ENCODE peak calls at places on chromosomes 2 and 18, in ten cellular contexts. Y is IMR-90, K is tibial nerve, F is stomach, L is H1, A is H54, C is prostate gland, U is sigmoid colon, T is spleen, S is heart left ventricle. G is an unnamed sample.

GRCh38 chr18:76752400-76752799 is 70.0 kb upstream of the ZNF236 start:
- DNase-seq in U (no peak), A (no peak), L (no peak), Y (no peak), C (no peak), F (no peak), S (no peak), K (no peak), T (no peak), G (no peak)

GRCh38 chr2:173690349-173690748 is 274.8 kb downstream of the SP3 start:
- DNase-seq in C (no peak), T (no peak), L (no peak), K (no peak), S (no peak), Y (no peak), U (no peak), A (no peak), F (no peak), G (no peak)

GRCh38 chr18:51643483-51643882 is 446.0 kb upstream of the MEX3C start:
- DNase-seq in Y (no peak), T (no peak), A (no peak), L (no peak), S (no peak), C (no peak), K (no peak), F (no peak), U (no peak), G (no peak)

GRCh38 chr2:234930397-234930796 is 21.4 kb upstream of the SH3BP4 start:
- DNase-seq in A (no peak), S (no peak), C (no peak), Y (no peak), T (no peak), K (no peak), U (no peak), L (no peak), F (no peak), G (no peak)

GRCh38 chr2:181752301-181752700 is 72.0 kb upstream of the NEUROD1 start:
- DNase-seq in K (no peak), Y (peak), L (no peak), S (no peak), C (no peak), U (no peak), F (no peak), A (no peak), T (no peak), G (no peak)

GRCh38 chr18:8480506-8481328 is 128.5 kb upstream of the RAB12 start:
- DNase-seq in F (peak), S (peak), U (peak), A (peak), C (peak), K (no peak), T (no peak), Y (peak), L (no peak), G (no peak)

GRCh38 chr18:46459789-46460455 is 197.1 kb downstream of the LOXHD1 start:
- DNase-seq in S (no peak), C (no peak), K (no peak), L (no peak), A (no peak), Y (no peak), T (peak), F (no peak), U (no peak), G (no peak)

GRCh38 chr18:48949606-48950535 is 894 bp downstream of the SMAD7 start:
- DNase-seq in C (no peak), Y (peak), U (no peak), T (peak), K (no peak), F (peak), L (no peak), S (no peak), A (no peak), G (no peak)

GRCh38 chr2:25076749-25077148 is 34.9 kb downstream of the EFR3B start:
- DNase-seq in U (peak), A (no peak), K (no peak), T (no peak), L (no peak), S (no peak), C (no peak), F (no peak), Y (no peak), G (peak)

GRCh38 chr2:15737314-15738224 is 145.9 kb downstream of the DDX1 start:
- DNase-seq in Y (no peak), K (no peak), L (no peak), U (no peak), S (no peak), F (no peak), C (no peak), T (no peak), A (no peak), G (no peak)

GRCh38 chr18:3784949-3785348 is 335.0 kb downstream of the TGIF1 start:
- DNase-seq in C (no peak), U (no peak), K (no peak), Y (no peak), S (no peak), A (no peak), F (no peak), L (no peak), T (no peak), G (no peak)

GRCh38 chr2:148553332-148553887 is 91.1 kb upstream of the EPC2 start:
- DNase-seq in L (no peak), A (no peak), T (no peak), S (no peak), K (no peak), U (no peak), C (no peak), Y (no peak), F (no peak), G (no peak)

GRCh38 chr18:42182728-42183700 is 228.0 kb downstream of the PIK3C3 start:
- DNase-seq in L (no peak), U (no peak), K (no peak), S (no peak), Y (no peak), F (no peak), T (no peak), A (no peak), C (no peak), G (no peak)

GRCh38 chr18:39414009-39414700 is 1848.6 kb upstream of the CELF4 start:
- DNase-seq in K (no peak), Y (peak), A (peak), F (no peak), T (no peak), U (no peak), L (no peak), S (no peak), C (no peak), G (no peak)

GRCh38 chr18:12034241-12035100 is 53.2 kb downstream of the IMPA2 start:
- DNase-seq in K (no peak), S (no peak), T (no peak), F (no peak), Y (no peak), A (no peak), C (no peak), L (no peak), U (peak), G (no peak)

GRCh38 chr2:61493523-61493942 is 22.6 kb upstream of the USP34 start:
- DNase-seq in K (no peak), Y (peak), A (no peak), T (no peak), F (no peak), S (no peak), L (no peak), C (no peak), U (no peak), G (no peak)

GRCh38 chr2:189581354-189582139 is 961 bp upstream of the SLC40A1 start:
- DNase-seq in Y (no peak), F (peak), A (no peak), U (peak), T (peak), K (no peak), S (peak), C (peak), L (no peak), G (no peak)
- TF ChIP-seq POLR2A in Y (no peak), F (no peak), A (no peak), U (no peak), T (no peak), K (no peak), S (no peak), C (no peak), L (no peak), G (no peak)

DNA sequence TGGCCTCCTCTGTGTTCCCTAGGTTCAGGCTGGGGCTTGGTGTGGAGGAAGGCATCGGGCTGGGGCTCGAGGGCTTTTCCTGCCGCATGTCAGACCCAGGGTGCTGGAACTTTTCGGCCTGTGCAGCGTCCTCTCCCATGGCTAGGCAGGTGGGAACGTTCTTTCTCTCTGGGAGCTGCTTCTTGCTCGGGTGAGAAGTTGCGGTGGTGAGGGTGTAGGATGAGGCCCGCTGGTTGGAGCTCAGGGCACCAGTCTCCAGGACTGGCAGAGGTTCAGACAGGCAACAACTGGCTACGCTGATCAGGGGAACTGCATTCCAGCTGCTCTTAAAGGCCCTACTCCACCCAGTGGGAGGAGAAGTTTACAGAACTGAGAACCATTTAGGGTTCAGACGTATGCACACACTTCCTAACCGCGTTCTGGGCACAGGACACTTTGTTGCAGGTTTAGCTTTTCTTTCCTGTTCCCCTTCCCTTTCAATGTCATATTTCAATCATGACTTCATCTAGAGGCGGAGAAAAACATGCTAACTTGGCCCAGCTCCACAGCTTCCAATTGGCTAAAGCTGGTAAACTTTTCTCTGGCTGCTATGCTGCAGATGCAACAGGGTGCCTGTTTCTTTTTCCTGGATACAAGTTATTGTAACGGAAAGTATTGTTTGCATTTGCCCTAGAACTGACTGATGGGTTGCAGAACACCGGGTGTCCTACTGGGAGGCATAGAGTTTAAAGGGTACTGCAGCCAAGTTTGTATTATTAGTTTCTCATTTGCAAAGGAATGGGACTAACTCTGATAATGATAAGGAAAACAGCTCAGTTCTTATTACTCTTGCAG is at the start of gene CAVIN2:
- DNase-seq in Y (peak), U (peak), A (peak), K (no peak), L (no peak), T (peak), F (peak), C (peak), S (peak), G (no peak)
- TF ChIP-seq POLR2A in Y (no peak), U (peak), A (peak), K (no peak), L (no peak), T (peak), F (no peak), C (no peak), S (peak), G (no peak)

GRCh38 chr2:101698419-101699190 is 1.1 kb downstream of the MAP4K4 start:
- DNase-seq in Y (no peak), A (peak), S (peak), C (peak), L (no peak), U (no peak), K (no peak), F (no peak), T (no peak), G (no peak)

GRCh38 chr2:101697794-101698418 is 399 bp downstream of the MAP4K4 start:
- DNase-seq in C (no peak), U (no peak), L (no peak), T (peak), S (no peak), K (no peak), F (no peak), A (no peak), Y (no peak), G (peak)

GRCh38 chr2:101696272-101697123 is 1.0 kb upstream of the MAP4K4 start:
- DNase-seq in K (no peak), S (peak), C (peak), A (no peak), F (peak), Y (no peak), T (no peak), U (no peak), L (peak), G (no peak)

GRCh38 chr2:101699191-101699938 is 1.9 kb downstream of the MAP4K4 start:
- DNase-seq in K (no peak), L (no peak), T (no peak), A (peak), U (no peak), Y (no peak), C (no peak), S (no peak), F (no peak), G (no peak)

DNA sequence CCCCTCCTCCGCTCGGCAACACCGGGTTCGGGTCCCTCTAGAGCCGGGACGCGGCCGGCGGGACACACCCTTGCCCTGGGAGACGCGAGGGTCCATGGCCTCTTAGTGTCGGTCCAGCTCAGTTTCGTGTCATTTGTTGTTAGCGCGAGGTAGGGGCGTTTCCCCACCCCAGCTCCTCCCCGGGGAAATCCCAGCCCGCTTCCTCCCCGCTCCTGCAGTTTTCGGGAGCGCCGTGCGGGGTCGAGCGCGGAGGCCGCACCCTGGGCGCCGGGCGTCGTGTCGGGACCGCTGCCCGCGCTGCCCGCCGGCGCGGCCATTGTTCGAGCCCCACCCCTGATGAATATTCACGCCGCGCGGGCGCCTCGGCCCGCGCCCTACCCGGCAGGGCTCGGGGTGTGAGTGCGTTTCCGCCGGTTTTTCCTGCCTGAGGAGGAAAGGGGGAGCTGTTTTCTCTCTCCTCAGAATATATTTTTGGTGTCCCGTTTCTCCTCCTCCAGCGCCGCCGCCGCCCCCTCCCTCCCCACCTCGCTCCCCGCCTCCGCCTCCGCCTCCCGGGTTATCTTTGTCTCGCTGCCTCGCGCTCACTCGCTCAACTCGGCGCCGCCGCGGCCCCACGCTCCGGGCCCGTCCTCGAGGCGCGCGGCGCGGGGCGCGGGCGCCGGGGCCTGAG is at the start of gene MAP4K4:
- DNase-seq in S (peak), T (peak), K (peak), A (peak), U (peak), F (peak), C (peak), Y (peak), L (peak), G (peak)
- TF ChIP-seq POLR2A in S (peak), T (no peak), K (peak), A (peak), U (no peak), F (no peak), C (peak), Y (peak), L (peak), G (no peak)

DNA sequence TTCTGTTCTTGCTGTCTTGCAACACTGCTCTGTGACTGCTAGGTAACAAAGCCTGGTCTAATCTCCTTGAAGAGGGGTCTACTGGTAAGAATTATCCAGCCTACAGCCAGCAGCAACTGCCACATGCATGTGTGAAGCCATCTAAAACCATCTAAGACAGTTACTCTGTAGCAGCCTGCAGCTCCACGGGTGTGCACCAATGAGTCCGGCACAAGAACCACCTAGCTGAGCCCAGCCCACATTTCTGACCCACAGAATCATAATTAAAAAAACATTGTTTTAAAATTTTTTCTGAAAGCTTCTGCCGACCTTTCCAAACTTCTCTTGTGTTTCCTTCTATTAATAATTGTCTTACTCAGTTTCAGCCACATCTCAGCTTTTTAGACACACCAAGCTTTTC is 102.8 kb downstream of the ZNF385B start:
- DNase-seq in K (no peak), F (no peak), C (no peak), A (no peak), S (no peak), L (no peak), T (no peak), U (no peak), Y (no peak), G (no peak)
- TF ChIP-seq POLR2A in K (no peak), F (no peak), C (no peak), A (no peak), S (no peak), L (no peak), T (no peak), U (no peak), Y (no peak), G (no peak)

GRCh38 chr2:47272031-47272864 is 117.1 kb upstream of the STPG4 start:
- DNase-seq in U (peak), A (peak), T (peak), Y (peak), S (peak), K (peak), C (peak), F (peak), L (no peak), G (peak)
- TF ChIP-seq POLR2A in U (no peak), A (no peak), T (no peak), Y (no peak), S (no peak), K (no peak), C (no peak), F (no peak), L (no peak), G (no peak)

GRCh38 chr2:204538179-204539009 is 6.9 kb upstream of the PARD3B start:
- DNase-seq in U (peak), S (no peak), F (peak), A (no peak), L (no peak), C (no peak), Y (peak), T (no peak), K (no peak), G (no peak)

GRCh38 chr2:204539010-204539385 is 6.3 kb upstream of the PARD3B start:
- DNase-seq in K (no peak), Y (no peak), S (no peak), L (no peak), C (no peak), U (no peak), A (no peak), T (no peak), F (no peak), G (no peak)

GRCh38 chr2:204535764-204536163 is 9.5 kb upstream of the PARD3B start:
- DNase-seq in K (no peak), F (no peak), S (no peak), C (no peak), Y (no peak), L (no peak), U (no peak), A (no peak), T (no peak), G (no peak)

GRCh38 chr2:204533629-204534370 is 11.5 kb upstream of the PARD3B start:
- DNase-seq in L (no peak), T (no peak), Y (peak), C (peak), U (no peak), K (no peak), A (no peak), S (no peak), F (no peak), G (no peak)

GRCh38 chr2:204535356-204535755 is 9.9 kb upstream of the PARD3B start:
- DNase-seq in U (no peak), K (no peak), F (no peak), Y (no peak), S (no peak), A (no peak), C (no peak), L (no peak), T (no peak), G (no peak)
- TF ChIP-seq POLR2A in U (no peak), K (no peak), F (no peak), Y (no peak), S (no peak), A (no peak), C (no peak), L (no peak), T (no peak), G (no peak)

DNA sequence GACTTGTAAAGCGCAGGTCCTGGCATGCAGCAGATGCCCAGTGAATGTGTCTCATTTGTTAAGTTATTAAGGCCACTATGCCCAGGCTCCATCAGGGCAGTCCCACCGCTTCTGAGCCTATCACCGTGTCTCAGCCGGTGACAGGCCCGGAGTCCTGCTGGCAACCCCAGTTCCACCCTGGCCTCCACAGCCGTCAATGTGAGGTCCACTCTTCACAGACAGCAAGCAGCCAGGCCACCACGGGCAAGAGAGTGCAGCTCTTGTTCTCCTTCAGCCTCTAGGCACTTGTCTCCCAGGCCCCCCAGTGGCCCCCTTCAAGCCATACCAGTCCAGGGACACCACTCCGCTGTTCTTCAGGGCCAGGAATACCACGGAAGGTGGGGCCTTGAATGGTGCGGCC is 22.6 kb downstream of the CFAP65 start:
- DNase-seq in F (no peak), L (no peak), K (no peak), A (no peak), S (no peak), Y (no peak), C (no peak), T (peak), U (no peak), G (no peak)
- TF ChIP-seq POLR2A in F (no peak), L (no peak), K (no peak), A (no peak), S (no peak), Y (no peak), C (no peak), T (no peak), U (no peak), G (no peak)

GRCh38 chr2:54115284-54116137 is at the start of gene ACYP2:
- DNase-seq in K (peak), U (peak), T (peak), L (peak), S (peak), C (peak), F (peak), Y (peak), A (peak), G (peak)
- TF ChIP-seq POLR2A in K (peak), U (peak), T (no peak), L (peak), S (peak), C (peak), F (no peak), Y (peak), A (peak), G (peak)

GRCh38 chr2:191379375-191379774 is 134.2 kb downstream of the MYO1B start:
- DNase-seq in K (no peak), F (no peak), Y (no peak), T (no peak), A (no peak), U (no peak), L (no peak), S (no peak), C (no peak), G (no peak)

GRCh38 chr2:191369034-191369433 is 123.8 kb downstream of the MYO1B start:
- DNase-seq in Y (no peak), K (no peak), L (no peak), F (no peak), C (no peak), U (no peak), T (no peak), A (no peak), S (no peak), G (no peak)

GRCh38 chr2:191376981-191377629 is 131.9 kb downstream of the MYO1B start:
- DNase-seq in U (peak), L (no peak), F (peak), K (peak), S (peak), Y (peak), C (peak), T (no peak), A (peak), G (no peak)

GRCh38 chr2:191374366-191374765 is 129.2 kb downstream of the MYO1B start:
- DNase-seq in F (no peak), U (no peak), L (no peak), C (no peak), T (no peak), Y (no peak), K (no peak), A (no peak), S (no peak), G (no peak)

GRCh38 chr2:191374939-191375338 is 129.7 kb downstream of the MYO1B start:
- DNase-seq in C (no peak), K (no peak), L (no peak), U (no peak), F (no peak), T (no peak), A (no peak), Y (no peak), S (no peak), G (no peak)
- TF ChIP-seq POLR2A in C (no peak), K (no peak), L (no peak), U (no peak), F (no peak), T (no peak), A (no peak), Y (no peak), S (no peak), G (no peak)